ENCODE peak calls at places on chromosomes 7 and 10, in six cellular contexts. A is PC-3, I is neural progenitor cell, V is H1, Q is MM.1S, E is H9. M is an unnamed sample.

GRCh38 chr7:108592633-108593277 is 23.1 kb downstream of the DNAJB9 start:
- DNase-seq in Q (no peak), I (peak; percentile 49), V (no peak), E (no peak), A (peak; percentile 42), M (no peak)

GRCh38 chr7:98917331-98917730 is 39.0 kb downstream of the TRRAP start:
- DNase-seq in I (no peak), Q (no peak), V (no peak), E (no peak), A (no peak), M (no peak)

GRCh38 chr10:97889461-97890265 is 40.0 kb downstream of the GOLGA7B start:
- DNase-seq in E (peak; percentile 84), V (peak; percentile 68), Q (no peak), A (peak; percentile 92), I (no peak), M (no peak)

GRCh38 chr10:43221419-43222293 is 45.2 kb downstream of the RASGEF1A start:
- DNase-seq in A (peak; percentile 17), I (peak; percentile 66), Q (no peak), E (peak; percentile 84), V (no peak), M (no peak)

GRCh38 chr7:80189638-80190037 is 55.0 kb downstream of the GNAI1 start:
- DNase-seq in V (no peak), Q (no peak), A (no peak), I (no peak), E (no peak), M (no peak)

GRCh38 chr10:124534231-124534798 is 72.7 kb downstream of the LHPP start:
- DNase-seq in Q (no peak), I (peak; percentile 60), E (peak; percentile 69), V (no peak), A (no peak), M (no peak)

GRCh38 chr7:4707134-4707651 is 25.1 kb downstream of the FOXK1 start:
- DNase-seq in A (no peak), V (peak; percentile 41), E (peak; percentile 74), Q (no peak), I (peak; percentile 81), M (peak; percentile 43)

GRCh38 chr7:51901489-51901840 is 584.9 kb upstream of the COBL start:
- DNase-seq in A (no peak), I (no peak), Q (no peak), E (no peak), V (no peak), M (no peak)

GRCh38 chr7:8094164-8095140 is 125.9 kb downstream of the GLCCI1 start:
- DNase-seq in V (no peak), A (no peak), E (no peak), I (no peak), Q (no peak), M (no peak)

GRCh38 chr7:116150588-116150987 is 59.8 kb upstream of the TES start:
- DNase-seq in V (no peak), E (no peak), Q (peak; percentile 67), A (peak; percentile 25), I (no peak), M (no peak)

GRCh38 chr7:116148108-116148507 is 62.2 kb upstream of the TES start:
- DNase-seq in A (no peak), I (no peak), Q (no peak), V (no peak), E (no peak), M (no peak)

GRCh38 chr7:116152276-116152675 is 58.1 kb upstream of the TES start:
- DNase-seq in Q (no peak), E (no peak), A (no peak), V (no peak), I (no peak), M (no peak)

GRCh38 chr7:116153050-116153449 is 57.3 kb upstream of the TES start:
- DNase-seq in A (no peak), I (no peak), Q (no peak), V (no peak), E (no peak), M (no peak)
- H3K27ac ChIP-seq in A (no peak overlapping the region), I (no peak overlapping the region), Q (no peak overlapping the region), V (no peak overlapping the region), E (no peak overlapping the region), M (no peak overlapping the region)

DNA sequence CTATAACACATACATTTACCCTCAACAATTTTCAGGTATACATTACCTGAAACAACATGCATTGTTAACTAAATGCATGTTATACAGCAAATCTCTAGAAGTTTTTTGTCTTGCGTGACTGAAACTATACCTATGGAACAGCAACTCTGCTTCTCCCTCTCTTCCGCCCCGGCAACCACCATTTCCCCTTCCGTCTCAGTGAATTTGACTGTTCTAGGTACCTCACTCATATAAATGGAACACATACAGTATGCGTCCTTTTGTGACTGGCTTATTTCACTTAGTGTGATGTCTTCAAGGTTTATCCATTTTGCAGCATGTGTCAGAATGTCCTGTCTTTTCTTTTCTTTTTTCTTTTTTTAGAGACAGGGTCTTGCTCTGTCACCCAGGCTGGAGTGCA is 22.5 kb downstream of the CALHM2 start:
- DNase-seq in V (no peak), I (no peak), E (no peak), A (no peak), Q (no peak), M (no peak)
- H3K9ac ChIP-seq in V (no peak overlapping the region), I (no peak overlapping the region), E (no peak overlapping the region), A (no peak overlapping the region), Q (no peak overlapping the region), M (no peak overlapping the region)

DNA sequence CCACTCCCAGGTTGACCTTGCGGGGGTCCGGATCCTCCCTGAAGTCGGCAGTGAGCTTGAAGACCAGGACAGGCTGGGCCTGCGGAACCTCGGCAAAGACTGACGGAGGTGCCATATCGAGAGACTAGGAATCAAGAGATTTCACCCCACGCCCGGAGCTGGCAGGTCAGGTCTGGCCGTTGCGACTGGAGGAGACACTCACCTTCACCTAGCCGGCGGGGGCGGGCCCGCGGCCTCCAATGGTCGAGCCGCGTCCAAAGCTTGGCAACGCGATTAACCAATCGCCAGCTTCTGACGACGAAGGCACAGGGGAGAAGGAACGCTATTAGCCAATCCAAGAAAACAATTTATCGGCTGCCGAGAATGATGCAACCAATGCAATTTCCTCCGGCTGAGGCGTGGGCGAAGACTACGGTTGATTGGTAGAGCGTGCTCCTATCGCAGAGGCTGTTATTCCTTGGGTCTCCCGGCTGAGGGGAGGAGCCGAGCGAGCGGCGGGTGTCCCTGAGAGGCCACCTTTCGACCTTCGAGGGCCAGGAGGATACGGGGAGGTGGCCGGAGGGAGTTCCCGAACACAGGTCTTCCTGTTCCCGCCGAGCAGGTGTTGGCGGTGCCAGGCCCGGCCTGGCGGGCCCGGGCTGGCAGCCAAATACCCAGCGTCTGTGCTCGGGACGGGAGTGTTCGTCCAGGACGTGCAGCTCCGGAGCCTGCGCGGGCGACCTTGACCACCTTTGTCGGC is at the start of gene GOT1:
- DNase-seq in E (peak; percentile 99), Q (peak; percentile 99), A (peak; percentile 98), I (peak; percentile 98), V (peak; percentile 95), M (peak; percentile 95)
- H3K27ac ChIP-seq in E (no peak within 1 kb of the TSS), Q (peak within 1 kb of the TSS; percentile 91), A (peak within 1 kb of the TSS; percentile 66), I (no peak within 1 kb of the TSS), V (peak within 1 kb of the TSS; percentile 83), M (no peak within 1 kb of the TSS)

DNA sequence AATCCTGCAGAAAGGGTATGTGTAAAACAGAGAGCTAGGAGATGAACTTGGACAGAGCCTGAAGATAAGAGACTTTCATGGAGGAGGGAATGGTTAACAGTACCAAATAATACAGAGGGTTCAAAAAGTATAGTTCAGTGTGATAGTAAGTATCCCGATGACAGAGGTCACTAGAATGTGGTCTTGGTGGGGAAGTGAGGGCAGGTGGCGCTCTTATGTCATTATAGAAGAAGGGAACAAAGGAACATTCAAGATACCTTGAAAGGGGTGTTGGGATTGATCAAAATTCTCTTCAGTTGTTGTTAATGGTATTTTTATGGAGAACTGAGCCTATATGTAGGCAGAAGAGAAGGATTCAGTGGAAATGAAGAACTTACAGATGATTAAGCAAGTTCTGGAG is 312.5 kb downstream of the SUGCT start:
- DNase-seq in Q (no peak), E (no peak), I (peak; percentile 13), A (peak; percentile 9), V (no peak), M (no peak)
- H3K9ac ChIP-seq in Q (no peak overlapping the region), E (no peak overlapping the region), I (no peak overlapping the region), A (no peak overlapping the region), V (no peak overlapping the region), M (no peak overlapping the region)

GRCh38 chr10:3876563-3876962 is 91.6 kb upstream of the KLF6 start:
- DNase-seq in I (no peak), V (no peak), A (no peak), E (no peak), Q (no peak), M (no peak)
- H3K27ac ChIP-seq in I (no peak overlapping the region), V (no peak overlapping the region), A (no peak overlapping the region), E (no peak overlapping the region), Q (peak overlapping the region; percentile 98), M (no peak overlapping the region)

M was measured in neuronal stem cell.